ENCODE peak calls at places on chromosomes 5 and 9, in ten cellular contexts. One of them, this sample, is unnamed.

GRCh38 chr5:126370796-126371718 is 52.2 kb upstream of the GRAMD2B start:
- DNase-seq in SK-MEL-5: no peak
- DNase-seq in LNCaP clone FGC: no peak
- DNase-seq in non-pigmented ciliary epithelial cell: no peak
- DNase-seq in activated T-cell treated with anti-CD3 and anti-CD28 coated beads, Interleukin-2, amount 50 U/mL, for 24 hours: no peak
- DNase-seq in Panc1: no peak
- DNase-seq in pulmonary artery endothelial cell: no peak
- DNase-seq in activated naive CD4-positive, alpha-beta T cell treated with anti-CD3 and anti-CD28 coated beads, Interleukin-2, amount 50 U/mL, for 16 hours: no peak
- DNase-seq in C1 segment of cervical spinal cord: no peak
- DNase-seq in NCI-H1105: no peak
- DNase-seq in this sample: peak; percentile 58

GRCh38 chr9:98185021-98185567 is 7.3 kb downstream of the CORO2A start:
- DNase-seq in SK-MEL-5: no peak
- DNase-seq in LNCaP clone FGC: no peak
- DNase-seq in non-pigmented ciliary epithelial cell: no peak
- DNase-seq in activated T-cell treated with anti-CD3 and anti-CD28 coated beads, Interleukin-2, amount 50 U/mL, for 24 hours: no peak
- DNase-seq in Panc1: no peak
- DNase-seq in pulmonary artery endothelial cell: no peak
- DNase-seq in activated naive CD4-positive, alpha-beta T cell treated with anti-CD3 and anti-CD28 coated beads, Interleukin-2, amount 50 U/mL, for 16 hours: no peak
- DNase-seq in C1 segment of cervical spinal cord: no peak
- DNase-seq in NCI-H1105: no peak
- DNase-seq in this sample: no peak

GRCh38 chr5:55154893-55155292 is 5.1 kb upstream of the GPX8 start:
- DNase-seq in SK-MEL-5: no peak
- DNase-seq in LNCaP clone FGC: no peak
- DNase-seq in non-pigmented ciliary epithelial cell: peak; percentile 44
- DNase-seq in activated T-cell treated with anti-CD3 and anti-CD28 coated beads, Interleukin-2, amount 50 U/mL, for 24 hours: no peak
- DNase-seq in Panc1: no peak
- DNase-seq in pulmonary artery endothelial cell: peak; percentile 90
- DNase-seq in activated naive CD4-positive, alpha-beta T cell treated with anti-CD3 and anti-CD28 coated beads, Interleukin-2, amount 50 U/mL, for 16 hours: no peak
- DNase-seq in C1 segment of cervical spinal cord: no peak
- DNase-seq in NCI-H1105: no peak
- DNase-seq in this sample: no peak

GRCh38 chr5:148347706-148348105 is 12.3 kb downstream of the SPINK9 start:
- DNase-seq in SK-MEL-5: no peak
- DNase-seq in LNCaP clone FGC: no peak
- DNase-seq in non-pigmented ciliary epithelial cell: no peak
- DNase-seq in activated T-cell treated with anti-CD3 and anti-CD28 coated beads, Interleukin-2, amount 50 U/mL, for 24 hours: no peak
- DNase-seq in Panc1: no peak
- DNase-seq in pulmonary artery endothelial cell: no peak
- DNase-seq in activated naive CD4-positive, alpha-beta T cell treated with anti-CD3 and anti-CD28 coated beads, Interleukin-2, amount 50 U/mL, for 16 hours: no peak
- DNase-seq in C1 segment of cervical spinal cord: no peak
- DNase-seq in NCI-H1105: no peak
- DNase-seq in this sample: no peak

GRCh38 chr9:109683521-109683920 is 96.5 kb upstream of the PALM2AKAP2 start:
- DNase-seq in SK-MEL-5: no peak
- DNase-seq in LNCaP clone FGC: no peak
- DNase-seq in non-pigmented ciliary epithelial cell: no peak
- DNase-seq in activated T-cell treated with anti-CD3 and anti-CD28 coated beads, Interleukin-2, amount 50 U/mL, for 24 hours: no peak
- DNase-seq in Panc1: no peak
- DNase-seq in pulmonary artery endothelial cell: no peak
- DNase-seq in activated naive CD4-positive, alpha-beta T cell treated with anti-CD3 and anti-CD28 coated beads, Interleukin-2, amount 50 U/mL, for 16 hours: no peak
- DNase-seq in C1 segment of cervical spinal cord: no peak
- DNase-seq in NCI-H1105: no peak
- DNase-seq in this sample: no peak

GRCh38 chr5:116522737-116523136 is 51.9 kb downstream of the SEMA6A start:
- DNase-seq in SK-MEL-5: no peak
- DNase-seq in LNCaP clone FGC: no peak
- DNase-seq in non-pigmented ciliary epithelial cell: no peak
- DNase-seq in activated T-cell treated with anti-CD3 and anti-CD28 coated beads, Interleukin-2, amount 50 U/mL, for 24 hours: no peak
- DNase-seq in Panc1: no peak
- DNase-seq in pulmonary artery endothelial cell: no peak
- DNase-seq in activated naive CD4-positive, alpha-beta T cell treated with anti-CD3 and anti-CD28 coated beads, Interleukin-2, amount 50 U/mL, for 16 hours: no peak
- DNase-seq in C1 segment of cervical spinal cord: no peak
- DNase-seq in NCI-H1105: no peak
- DNase-seq in this sample: no peak

GRCh38 chr9:88378317-88378716 is 9.9 kb upstream of the SPIN1 start:
- DNase-seq in SK-MEL-5: peak; percentile 10
- DNase-seq in LNCaP clone FGC: no peak
- DNase-seq in non-pigmented ciliary epithelial cell: no peak
- DNase-seq in activated T-cell treated with anti-CD3 and anti-CD28 coated beads, Interleukin-2, amount 50 U/mL, for 24 hours: no peak
- DNase-seq in Panc1: no peak
- DNase-seq in pulmonary artery endothelial cell: no peak
- DNase-seq in activated naive CD4-positive, alpha-beta T cell treated with anti-CD3 and anti-CD28 coated beads, Interleukin-2, amount 50 U/mL, for 16 hours: no peak
- DNase-seq in C1 segment of cervical spinal cord: no peak
- DNase-seq in NCI-H1105: no peak
- DNase-seq in this sample: no peak

GRCh38 chr5:144183254-144183889 is 12.7 kb downstream of the KCTD16 start:
- DNase-seq in SK-MEL-5: peak; percentile 38
- DNase-seq in LNCaP clone FGC: no peak
- DNase-seq in non-pigmented ciliary epithelial cell: no peak
- DNase-seq in activated T-cell treated with anti-CD3 and anti-CD28 coated beads, Interleukin-2, amount 50 U/mL, for 24 hours: no peak
- DNase-seq in Panc1: no peak
- DNase-seq in pulmonary artery endothelial cell: no peak
- DNase-seq in activated naive CD4-positive, alpha-beta T cell treated with anti-CD3 and anti-CD28 coated beads, Interleukin-2, amount 50 U/mL, for 16 hours: no peak
- DNase-seq in C1 segment of cervical spinal cord: no peak
- DNase-seq in NCI-H1105: no peak
- DNase-seq in this sample: no peak

GRCh38 chr5:82319192-82319591 is 41.0 kb upstream of the RPS23 start:
- DNase-seq in SK-MEL-5: no peak
- DNase-seq in LNCaP clone FGC: no peak
- DNase-seq in non-pigmented ciliary epithelial cell: no peak
- DNase-seq in activated T-cell treated with anti-CD3 and anti-CD28 coated beads, Interleukin-2, amount 50 U/mL, for 24 hours: no peak
- DNase-seq in Panc1: no peak
- DNase-seq in pulmonary artery endothelial cell: no peak
- DNase-seq in activated naive CD4-positive, alpha-beta T cell treated with anti-CD3 and anti-CD28 coated beads, Interleukin-2, amount 50 U/mL, for 16 hours: no peak
- DNase-seq in C1 segment of cervical spinal cord: no peak
- DNase-seq in NCI-H1105: no peak
- DNase-seq in this sample: no peak

GRCh38 chr5:125295405-125295872 is 549.0 kb upstream of the ZNF608 start:
- DNase-seq in SK-MEL-5: no peak
- DNase-seq in LNCaP clone FGC: no peak
- DNase-seq in non-pigmented ciliary epithelial cell: no peak
- DNase-seq in activated T-cell treated with anti-CD3 and anti-CD28 coated beads, Interleukin-2, amount 50 U/mL, for 24 hours: no peak
- DNase-seq in Panc1: no peak
- DNase-seq in pulmonary artery endothelial cell: no peak
- DNase-seq in activated naive CD4-positive, alpha-beta T cell treated with anti-CD3 and anti-CD28 coated beads, Interleukin-2, amount 50 U/mL, for 16 hours: no peak
- DNase-seq in C1 segment of cervical spinal cord: no peak
- DNase-seq in NCI-H1105: no peak
- DNase-seq in this sample: no peak

GRCh38 chr9:131500377-131500776 is 2.3 kb upstream of the POMT1 start:
- DNase-seq in SK-MEL-5: no peak
- DNase-seq in LNCaP clone FGC: no peak
- DNase-seq in non-pigmented ciliary epithelial cell: no peak
- DNase-seq in activated T-cell treated with anti-CD3 and anti-CD28 coated beads, Interleukin-2, amount 50 U/mL, for 24 hours: peak; percentile 74
- DNase-seq in Panc1: no peak
- DNase-seq in pulmonary artery endothelial cell: no peak
- DNase-seq in activated naive CD4-positive, alpha-beta T cell treated with anti-CD3 and anti-CD28 coated beads, Interleukin-2, amount 50 U/mL, for 16 hours: peak; percentile 66
- DNase-seq in C1 segment of cervical spinal cord: no peak
- DNase-seq in NCI-H1105: no peak
- DNase-seq in this sample: no peak

GRCh38 chr5:109917154-109917546 is 227.4 kb downstream of the MAN2A1 start:
- DNase-seq in SK-MEL-5: no peak
- DNase-seq in LNCaP clone FGC: no peak
- DNase-seq in non-pigmented ciliary epithelial cell: no peak
- DNase-seq in activated T-cell treated with anti-CD3 and anti-CD28 coated beads, Interleukin-2, amount 50 U/mL, for 24 hours: no peak
- DNase-seq in Panc1: no peak
- DNase-seq in pulmonary artery endothelial cell: no peak
- DNase-seq in activated naive CD4-positive, alpha-beta T cell treated with anti-CD3 and anti-CD28 coated beads, Interleukin-2, amount 50 U/mL, for 16 hours: no peak
- DNase-seq in C1 segment of cervical spinal cord: no peak
- DNase-seq in NCI-H1105: no peak
- DNase-seq in this sample: no peak

GRCh38 chr5:143016777-143017374 is 246.7 kb downstream of the ARHGAP26 start:
- DNase-seq in SK-MEL-5: peak; percentile 60
- DNase-seq in LNCaP clone FGC: peak; percentile 27
- DNase-seq in non-pigmented ciliary epithelial cell: no peak
- DNase-seq in activated T-cell treated with anti-CD3 and anti-CD28 coated beads, Interleukin-2, amount 50 U/mL, for 24 hours: no peak
- DNase-seq in Panc1: no peak
- DNase-seq in pulmonary artery endothelial cell: no peak
- DNase-seq in activated naive CD4-positive, alpha-beta T cell treated with anti-CD3 and anti-CD28 coated beads, Interleukin-2, amount 50 U/mL, for 16 hours: peak; percentile 34
- DNase-seq in C1 segment of cervical spinal cord: no peak
- DNase-seq in NCI-H1105: no peak
- DNase-seq in this sample: no peak

This sample was measured in right lobe of liver.